ENCODE peak calls at places on chromosomes 1 and 21, in five cellular contexts. K is IMR-90, H is spleen, U is right lobe of liver, I is dorsolateral prefrontal cortex. Y is an unnamed sample.

GRCh38 chr21:45010096-45010495 is 64.3 kb upstream of the ADARB1 start:
- DNase-seq in I (no peak), U (no peak), K (no peak), H (peak), Y (no peak)

GRCh38 chr1:112672009-112672408 is 2.5 kb upstream of the MOV10 start:
- DNase-seq in H (no peak), U (no peak), K (no peak), I (no peak), Y (peak)

GRCh38 chr1:169201084-169201619 is 94.7 kb downstream of the ATP1B1 start:
- DNase-seq in H (no peak), U (no peak), I (no peak), K (peak), Y (no peak)

GRCh38 chr1:39631361-39632331 is 7.8 kb downstream of the HEYL start:
- DNase-seq in K (no peak), U (no peak), H (no peak), I (no peak), Y (no peak)

GRCh38 chr1:55522353-55522903 is 307.3 kb upstream of the USP24 start:
- DNase-seq in U (no peak), I (no peak), K (no peak), H (no peak), Y (no peak)

GRCh38 chr1:40944326-40944725 is 35.2 kb upstream of the CTPS1 start:
- DNase-seq in H (no peak), U (peak), K (peak), I (no peak), Y (peak)

GRCh38 chr1:174407705-174408104 is 40.1 kb upstream of the GPR52 start:
- DNase-seq in U (no peak), I (no peak), H (no peak), K (no peak), Y (no peak)

GRCh38 chr1:247336390-247336789 is 4.7 kb upstream of the ZNF496 start:
- DNase-seq in H (no peak), I (no peak), K (no peak), U (no peak), Y (no peak)

GRCh38 chr1:28156821-28157220 is 19.7 kb downstream of the PTAFR start:
- DNase-seq in H (peak), U (no peak), K (no peak), I (no peak), Y (no peak)

GRCh38 chr1:215983680-215984079 is 416.6 kb downstream of the KCTD3 start:
- DNase-seq in U (no peak), I (no peak), K (no peak), H (no peak), Y (no peak)

GRCh38 chr21:41706678-41707077 is 60.2 kb downstream of the RIPK4 start:
- DNase-seq in K (peak), H (no peak), U (no peak), I (no peak), Y (peak)

GRCh38 chr1:27971674-27972073 is 11.9 kb downstream of the XKR8 start:
- DNase-seq in I (no peak), H (no peak), K (no peak), U (peak), Y (peak)

GRCh38 chr1:145889722-145890121 is 4.1 kb upstream of the ANKRD35 start:
- DNase-seq in U (no peak), I (no peak), H (no peak), K (no peak), Y (no peak)

GRCh38 chr1:96416690-96417444 is 304.7 kb upstream of the PTBP2 start:
- DNase-seq in K (peak), I (no peak), U (no peak), H (no peak), Y (peak)

GRCh38 chr1:244311784-244312532 is 139.8 kb downstream of the ADSS2 start:
- DNase-seq in H (no peak), K (no peak), I (no peak), U (no peak), Y (no peak)

GRCh38 chr1:160576430-160576829 is 2.9 kb downstream of the CD84 start:
- DNase-seq in K (no peak), H (no peak), U (no peak), I (no peak), Y (no peak)

GRCh38 chr1:18109756-18110597 is 2.4 kb downstream of the IGSF21 start:
- DNase-seq in I (peak), U (no peak), K (no peak), H (peak), Y (no peak)

GRCh38 chr21:40176732-40177131 is 309.5 kb downstream of the PCP4 start:
- DNase-seq in H (no peak), U (no peak), I (no peak), K (no peak), Y (no peak)

GRCh38 chr1:54460861-54461382 is 54.7 kb upstream of the SSBP3 start:
- DNase-seq in K (no peak), U (no peak), H (no peak), I (no peak), Y (no peak)

GRCh38 chr1:84892657-84893618 is at the start of gene LPAR3:
- DNase-seq in U (no peak), K (no peak), H (no peak), I (no peak), Y (peak)

GRCh38 chr1:67393240-67393639 is 37.0 kb downstream of the SERBP1 start:
- DNase-seq in K (no peak), U (peak), I (no peak), H (no peak), Y (no peak)

GRCh38 chr21:17931080-17931479 is 111.9 kb upstream of the C21orf91 start:
- DNase-seq in K (no peak), I (no peak), U (no peak), H (no peak), Y (no peak)

GRCh38 chr1:119920104-119920968 is 24.0 kb upstream of the ADAM30 start:
- DNase-seq in H (no peak), U (no peak), K (no peak), I (no peak), Y (no peak)

GRCh38 chr1:166730299-166730888 is 108.9 kb upstream of the POGK start:
- DNase-seq in U (no peak), K (no peak), I (no peak), H (no peak), Y (no peak)

GRCh38 chr1:227898502-227899140 is 49.1 kb downstream of the WNT9A start:
- DNase-seq in H (peak), K (no peak), I (peak), U (peak), Y (no peak)

GRCh38 chr1:1281533-1282321 is 1.5 kb downstream of the SCNN1D start:
- DNase-seq in U (peak), I (no peak), K (peak), H (no peak), Y (peak)

GRCh38 chr1:245418029-245418428 is 263.2 kb downstream of the KIF26B start:
- DNase-seq in U (no peak), I (no peak), H (no peak), K (no peak), Y (no peak)

GRCh38 chr1:147389532-147390184 is 147.2 kb downstream of the CHD1L start:
- DNase-seq in H (no peak), I (no peak), K (peak), U (no peak), Y (peak)

GRCh38 chr21:41147096-41147978 is 20.6 kb upstream of the BACE2 start:
- DNase-seq in I (no peak), K (no peak), H (no peak), U (no peak), Y (no peak)

GRCh38 chr1:228334954-228335353 is 71.7 kb downstream of the TRIM11 start:
- DNase-seq in H (no peak), K (no peak), I (no peak), U (peak), Y (no peak)

GRCh38 chr1:193771596-193771995 is 585.2 kb upstream of the B3GALT2 start:
- DNase-seq in H (no peak), U (no peak), I (no peak), K (no peak), Y (no peak)

GRCh38 chr1:221878134-221878533 is 136.2 kb upstream of the DUSP10 start:
- DNase-seq in K (peak), H (no peak), U (no peak), I (no peak), Y (no peak)

GRCh38 chr21:39144191-39144590 is 39.1 kb downstream of the PSMG1 start:
- DNase-seq in K (no peak), U (no peak), I (no peak), H (no peak), Y (no peak)

GRCh38 chr1:63547621-63548294 is 24.4 kb downstream of the EFCAB7 start:
- DNase-seq in I (no peak), U (no peak), K (peak), H (no peak), Y (peak)

GRCh38 chr1:108559215-108560142 is at the start of gene EEIG2:
- DNase-seq in K (peak), U (peak), I (peak), H (peak), Y (peak)

GRCh38 chr1:108560430-108561144 is 687 bp downstream of the EEIG2 start:
- DNase-seq in I (peak), U (peak), K (peak), H (peak), Y (peak)

GRCh38 chr1:108561731-108562326 is 1.9 kb downstream of the EEIG2 start:
- DNase-seq in U (peak), I (peak), H (peak), K (no peak), Y (peak)

GRCh38 chr1:108560143-108560429 is 186 bp downstream of the EEIG2 start:
- DNase-seq in I (no peak), K (no peak), H (no peak), U (no peak), Y (no peak)

DNA sequence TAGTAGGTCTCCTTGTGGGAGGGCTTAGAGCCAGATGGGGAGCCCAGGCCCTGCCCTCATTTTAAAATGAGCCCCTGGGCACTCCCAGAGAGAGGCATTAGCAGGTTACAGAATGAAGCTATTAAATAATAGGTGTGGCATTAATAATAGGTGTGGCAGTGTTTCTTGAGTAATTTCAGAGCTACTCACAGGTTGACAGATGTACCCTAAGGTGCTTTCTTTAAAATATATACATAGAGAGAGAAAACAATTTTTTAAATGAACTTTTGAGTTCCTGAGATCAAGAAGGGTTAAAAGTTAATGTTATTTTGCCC is 1.2 kb downstream of the EEIG2 start:
- DNase-seq in U (no peak), I (no peak), H (no peak), K (no peak), Y (no peak)
- TF ChIP-seq CTCF in U (no peak), I (no peak), H (no peak), K (no peak), Y (peak)

GRCh38 chr1:205312866-205313680 is 8.5 kb downstream of the NUAK2 start:
- DNase-seq in H (no peak), K (no peak), I (no peak), U (no peak), Y (no peak)

GRCh38 chr1:205310981-205311704 is 10.4 kb downstream of the NUAK2 start:
- DNase-seq in I (no peak), K (no peak), U (no peak), H (no peak), Y (no peak)

GRCh38 chr1:205314986-205315618 is 6.4 kb downstream of the NUAK2 start:
- DNase-seq in I (no peak), U (no peak), H (no peak), K (no peak), Y (no peak)

GRCh38 chr1:205316179-205316578 is 5.4 kb downstream of the NUAK2 start:
- DNase-seq in H (no peak), U (no peak), I (no peak), K (no peak), Y (no peak)

GRCh38 chr1:205313681-205314308 is 7.8 kb downstream of the NUAK2 start:
- DNase-seq in H (peak), K (peak), I (peak), U (no peak), Y (peak)
- H3K4me3 ChIP-seq in H (peak), K (peak), I (peak), U (no peak), Y (no peak)

GRCh38 chr1:66084442-66084841 is 291.7 kb downstream of the PDE4B start:
- DNase-seq in U (no peak), K (no peak), H (no peak), I (no peak), Y (no peak)
- TF ChIP-seq CTCF in U (no peak), K (no peak), H (no peak), I (no peak), Y (no peak)

GRCh38 chr1:239243003-239243402 is 143.4 kb upstream of the CHRM3 start:
- DNase-seq in H (no peak), U (no peak), I (no peak), K (no peak), Y (no peak)
- H3K4me3 ChIP-seq in H (no peak), U (no peak), I (no peak), K (no peak), Y (no peak)

DNA sequence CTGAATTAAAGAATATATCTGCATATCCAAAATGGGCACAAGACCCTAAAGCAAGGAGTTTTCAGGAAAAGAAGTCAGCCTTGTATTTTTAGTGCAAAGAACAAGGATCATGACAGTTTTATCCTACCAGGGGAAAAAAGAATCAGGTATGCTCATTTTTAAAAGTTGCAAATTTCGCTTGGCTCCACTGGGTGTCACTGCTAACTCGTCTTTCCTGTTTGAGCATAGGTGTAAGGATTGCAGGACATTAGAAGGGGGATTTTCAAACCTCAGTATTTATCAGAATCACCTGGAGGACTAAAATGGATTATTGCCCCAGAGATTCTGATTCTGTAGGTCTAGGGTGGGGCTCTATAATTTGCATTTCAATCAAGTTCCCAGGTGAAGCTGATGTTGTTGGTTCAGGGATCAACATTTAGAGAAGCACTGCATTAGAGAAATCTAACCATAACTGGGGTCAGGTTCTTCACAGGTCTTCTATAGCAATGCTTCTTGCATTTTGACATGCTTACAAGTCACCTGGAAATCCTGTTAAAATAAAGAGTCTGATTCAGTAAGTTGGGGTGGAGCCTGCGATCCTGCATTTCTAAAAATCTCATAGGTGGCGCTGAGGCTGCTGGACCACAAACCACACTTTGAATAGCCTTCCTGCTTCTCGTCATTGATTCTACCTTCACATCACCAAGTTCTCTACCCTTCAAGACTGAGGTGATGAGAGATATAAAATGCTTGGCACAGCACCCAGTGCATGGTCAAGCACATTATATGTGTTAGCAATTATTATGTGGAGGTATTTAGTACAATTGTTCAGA is 39.6 kb downstream of the NUF2 start:
- DNase-seq in K (no peak), I (no peak), H (no peak), U (no peak), Y (peak)
- TF ChIP-seq CTCF in K (peak), I (peak), H (no peak), U (peak), Y (peak)

GRCh38 chr1:56647106-56647505 is 2.0 kb downstream of the PRKAA2 start:
- DNase-seq in U (no peak), K (no peak), H (no peak), I (no peak), Y (no peak)
- H3K4me3 ChIP-seq in U (no peak), K (no peak), H (no peak), I (peak), Y (no peak)

DNA sequence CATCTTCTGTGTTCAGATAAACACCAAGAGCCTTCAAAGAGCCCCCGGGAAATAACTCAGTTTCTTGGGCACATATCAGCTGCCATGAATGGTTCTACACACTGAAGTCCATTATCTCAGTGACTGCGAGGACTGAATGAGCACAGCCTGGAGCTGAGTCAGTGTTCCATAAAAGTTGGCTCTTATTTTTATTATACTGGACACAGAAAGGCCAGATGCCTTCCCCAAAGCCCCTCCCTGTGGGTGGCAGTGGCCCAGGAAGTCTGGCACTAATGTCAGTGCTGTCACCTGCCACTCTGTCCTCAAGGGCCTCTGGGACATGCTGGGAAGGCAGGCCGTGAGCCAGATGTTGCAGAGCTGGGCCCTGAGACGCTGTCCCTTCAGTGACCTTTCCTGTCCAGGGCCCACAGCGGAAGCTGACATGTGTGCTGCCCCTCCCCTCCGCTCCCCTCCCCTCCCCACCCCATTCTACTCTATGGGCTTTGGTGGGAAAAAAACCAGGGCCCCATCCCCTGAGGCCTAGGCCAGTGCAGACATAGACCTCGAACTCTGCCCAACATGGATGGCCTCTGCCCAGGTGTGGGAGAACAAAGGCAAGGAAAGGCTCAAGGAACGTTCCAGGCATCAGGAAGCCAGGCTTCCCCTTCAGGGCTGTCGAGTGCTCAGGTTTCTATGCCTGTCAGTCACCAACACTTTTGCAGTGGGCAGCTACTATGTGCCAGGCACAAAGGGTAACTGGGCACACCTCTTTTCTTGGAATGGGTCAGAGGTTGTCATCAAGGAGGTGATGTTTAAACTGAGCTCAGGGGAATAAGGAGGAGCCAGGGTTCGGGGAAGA is 22.4 kb upstream of the NPPB start:
- DNase-seq in U (no peak), H (no peak), K (no peak), I (no peak), Y (no peak)
- TF ChIP-seq CTCF in U (no peak), H (no peak), K (no peak), I (no peak), Y (no peak)

GRCh38 chr1:33791251-33791650 is 72.6 kb upstream of the HMGB4 start:
- DNase-seq in U (no peak), K (no peak), I (no peak), H (no peak), Y (no peak)

GRCh38 chr1:33792651-33793050 is 71.2 kb upstream of the HMGB4 start:
- DNase-seq in H (no peak), U (no peak), K (no peak), I (no peak), Y (no peak)

GRCh38 chr1:33790577-33790976 is 73.3 kb upstream of the HMGB4 start:
- DNase-seq in I (no peak), K (no peak), U (no peak), H (no peak), Y (no peak)

GRCh38 chr1:33792216-33792615 is 71.7 kb upstream of the HMGB4 start:
- DNase-seq in U (no peak), K (no peak), I (no peak), H (no peak), Y (no peak)
- H3K4me3 ChIP-seq in U (no peak), K (no peak), I (no peak), H (no peak), Y (no peak)

GRCh38 chr1:101043776-101044175 is 18.2 kb upstream of the DPH5 start:
- DNase-seq in K (peak), H (no peak), I (no peak), U (no peak), Y (peak)
- TF ChIP-seq CTCF in K (no peak), H (no peak), I (no peak), U (no peak), Y (peak)